ENCODE peak calls at places on chromosomes 6 and 20, in six cellular contexts. N is heart right ventricle, R is suprapubic skin, I is cardiac muscle cell, G is H7, H is adrenal gland. E is an unnamed sample. For H3K27me3 and H3K36me3, the result is how much of the 10 kb centered on the place peaks cover.

GRCh38 chr6:31010393-31011060 is at the start of gene MUC22:
- DNase-seq in I (no peak), N (no peak), H (no peak), G (no peak), R (no peak), E (no peak)

GRCh38 chr6:32796848-32797776 is 19.7 kb downstream of the HLA-DOB start:
- DNase-seq in N (peak), H (peak), G (peak), R (peak), I (peak), E (peak)

GRCh38 chr20:25637247-25637646 is 13.4 kb upstream of the NANP start:
- DNase-seq in R (no peak), I (no peak), G (no peak), H (no peak), N (no peak), E (no peak)

GRCh38 chr20:35269055-35269781 is 8.7 kb downstream of the MMP24OS start:
- DNase-seq in I (peak), H (peak), R (peak), N (peak), G (peak), E (peak)

GRCh38 chr6:134103004-134103403 is 50.6 kb upstream of the SLC2A12 start:
- DNase-seq in N (no peak), R (no peak), H (no peak), I (no peak), G (no peak), E (no peak)

GRCh38 chr6:1535295-1535694 is 74.4 kb upstream of the FOXC1 start:
- DNase-seq in G (peak), R (no peak), H (no peak), N (no peak), I (no peak), E (no peak)

GRCh38 chr20:55882922-55883321 is 122.4 kb downstream of the CBLN4 start:
- DNase-seq in G (no peak), I (no peak), R (no peak), N (no peak), H (no peak), E (peak)

GRCh38 chr6:122308074-122308473 is 91.4 kb upstream of the HSF2 start:
- DNase-seq in G (no peak), H (no peak), N (no peak), I (no peak), R (no peak), E (no peak)

GRCh38 chr6:20931093-20931492 is 396.8 kb downstream of the CDKAL1 start:
- DNase-seq in N (no peak), I (no peak), G (no peak), H (no peak), R (no peak), E (peak)

GRCh38 chr6:92243315-92243714 is 1176.0 kb downstream of the EPHA7 start:
- DNase-seq in I (no peak), G (no peak), H (no peak), R (no peak), N (no peak), E (no peak)

GRCh38 chr6:125858427-125859320 is 67.9 kb downstream of the NCOA7 start:
- DNase-seq in R (no peak), I (peak), H (peak), N (no peak), G (peak), E (peak)

GRCh38 chr20:38098952-38099351 is 65.4 kb downstream of the RPRD1B start:
- DNase-seq in H (no peak), I (no peak), G (no peak), N (no peak), R (no peak), E (no peak)

GRCh38 chr20:41453006-41453950 is 86.7 kb upstream of the EMILIN3 start:
- DNase-seq in R (no peak), N (no peak), I (no peak), G (no peak), H (no peak), E (no peak)

DNA sequence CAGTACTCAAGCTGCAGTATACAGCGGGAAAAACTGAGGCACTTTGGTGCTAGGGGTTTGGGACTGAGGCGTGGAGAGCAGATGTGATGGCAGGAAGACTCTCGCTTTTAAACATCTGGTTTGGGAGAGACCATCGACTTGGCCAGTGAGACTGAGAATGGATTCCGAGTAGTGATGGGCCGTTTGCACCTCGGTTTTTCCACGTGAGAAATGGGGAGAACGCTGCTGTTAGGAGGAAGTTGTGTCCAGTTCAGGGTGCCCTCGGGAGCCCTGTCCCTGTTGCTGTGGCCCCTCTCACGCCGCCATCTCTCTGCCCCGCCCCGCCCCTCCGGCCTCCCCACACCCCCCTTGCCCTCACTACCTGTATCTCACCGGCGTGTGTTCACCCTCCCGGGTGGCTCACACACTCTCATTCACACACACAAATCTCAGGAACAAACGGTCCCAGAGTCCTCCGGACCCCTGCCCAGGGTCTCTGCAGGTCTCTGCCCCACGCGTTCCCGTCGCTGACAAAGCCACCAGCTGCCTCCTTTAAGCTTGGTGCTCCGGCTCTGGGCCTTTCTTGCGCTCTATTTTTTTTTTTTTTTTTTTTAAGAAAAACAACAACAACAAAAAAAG is 2.7 kb downstream of the SOX12 start:
- DNase-seq in R (no peak), G (no peak), H (no peak), I (no peak), N (no peak), E (no peak)
- H3K4me3 ChIP-seq in R (peak), G (peak), H (no peak), I (peak), N (peak), E (peak)

DNA sequence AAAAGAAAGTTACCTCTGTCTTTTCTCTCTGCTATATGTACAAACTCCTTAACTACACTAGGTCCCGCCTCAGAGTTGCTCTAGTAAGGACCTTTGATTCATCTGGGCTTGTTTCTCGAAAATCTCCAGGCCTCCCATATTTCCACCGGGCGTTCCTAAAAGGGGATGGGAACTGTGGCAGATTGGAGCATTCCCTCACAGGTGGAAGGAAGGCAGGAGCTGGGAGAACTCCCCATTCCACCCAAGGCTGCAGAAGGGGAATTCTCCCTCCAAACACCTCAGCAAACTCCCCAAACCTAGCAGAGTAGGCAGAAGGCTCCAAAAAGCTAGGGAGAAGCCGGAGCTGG is 1.6 kb upstream of the TFAP2A start:
- DNase-seq in H (no peak), N (no peak), R (no peak), G (no peak), I (no peak), E (no peak)
- H3K27me3 ChIP-seq in H (half or more), N (half or more), R (half or more), G (half or more), I (half or more), E (half or more)

GRCh38 chr6:8551386-8551785 is 116.0 kb upstream of the SLC35B3 start:
- DNase-seq in G (no peak), N (no peak), H (no peak), I (no peak), R (no peak), E (no peak)
- H3K36me3 ChIP-seq in G (under half), N (under half), H (under half), I (under half), R (under half), E (under half)

GRCh38 chr6:160768101-160768500 is 66.1 kb downstream of the PLG start:
- DNase-seq in N (no peak), I (no peak), R (no peak), G (no peak), H (no peak), E (no peak)

GRCh38 chr6:160767019-160767646 is 65.1 kb downstream of the PLG start:
- DNase-seq in G (peak), I (peak), R (peak), N (peak), H (peak), E (peak)

GRCh38 chr6:160767647-160768019 is 65.6 kb downstream of the PLG start:
- DNase-seq in N (no peak), I (no peak), H (no peak), R (no peak), G (peak), E (no peak)

GRCh38 chr6:160765412-160765811 is 63.4 kb downstream of the PLG start:
- DNase-seq in H (no peak), N (no peak), R (no peak), G (peak), I (no peak), E (no peak)

GRCh38 chr6:160766657-160767018 is 64.6 kb downstream of the PLG start:
- DNase-seq in N (no peak), R (no peak), H (no peak), I (no peak), G (no peak), E (no peak)
- H3K4me3 ChIP-seq in N (no peak), R (peak), H (no peak), I (peak), G (peak), E (peak)

DNA sequence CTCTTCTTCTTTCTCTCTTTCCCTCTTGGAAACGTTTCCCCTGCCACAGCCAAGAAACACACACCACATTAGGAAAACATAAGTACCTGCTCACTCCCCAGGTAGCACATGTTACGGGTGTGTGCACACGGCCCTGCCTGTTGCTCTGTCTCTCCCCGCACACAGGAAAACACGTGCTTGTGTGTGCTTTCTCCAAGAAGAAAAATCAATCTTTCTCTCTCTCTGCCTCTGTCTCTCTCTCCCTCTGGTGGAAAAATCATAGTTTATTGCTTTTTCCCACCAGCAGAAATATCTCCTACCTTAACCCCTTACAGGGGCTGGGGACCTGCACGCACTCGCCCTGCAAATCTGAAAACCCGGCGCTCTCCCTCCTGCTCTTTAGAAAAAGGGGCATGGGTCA is 102.3 kb downstream of the EDN3 start:
- DNase-seq in I (no peak), R (no peak), H (no peak), N (no peak), G (no peak), E (no peak)
- H3K27me3 ChIP-seq in I (under half), R (half or more), H (under half), N (half or more), G (under half), E (under half)

GRCh38 chr20:33441142-33441955 is 2.2 kb downstream of the SNTA1 start:
- DNase-seq in N (peak), G (peak), R (no peak), H (peak), I (peak), E (no peak)

GRCh38 chr20:33444797-33445560 is 1.4 kb upstream of the SNTA1 start:
- DNase-seq in R (no peak), H (no peak), I (peak), N (peak), G (no peak), E (no peak)

GRCh38 chr20:33442136-33443005 is 1.2 kb downstream of the SNTA1 start:
- DNase-seq in I (no peak), G (peak), H (no peak), R (no peak), N (no peak), E (no peak)

GRCh38 chr20:33443512-33444239 is at the start of gene SNTA1:
- DNase-seq in G (peak), H (peak), N (peak), I (peak), R (peak), E (peak)

DNA sequence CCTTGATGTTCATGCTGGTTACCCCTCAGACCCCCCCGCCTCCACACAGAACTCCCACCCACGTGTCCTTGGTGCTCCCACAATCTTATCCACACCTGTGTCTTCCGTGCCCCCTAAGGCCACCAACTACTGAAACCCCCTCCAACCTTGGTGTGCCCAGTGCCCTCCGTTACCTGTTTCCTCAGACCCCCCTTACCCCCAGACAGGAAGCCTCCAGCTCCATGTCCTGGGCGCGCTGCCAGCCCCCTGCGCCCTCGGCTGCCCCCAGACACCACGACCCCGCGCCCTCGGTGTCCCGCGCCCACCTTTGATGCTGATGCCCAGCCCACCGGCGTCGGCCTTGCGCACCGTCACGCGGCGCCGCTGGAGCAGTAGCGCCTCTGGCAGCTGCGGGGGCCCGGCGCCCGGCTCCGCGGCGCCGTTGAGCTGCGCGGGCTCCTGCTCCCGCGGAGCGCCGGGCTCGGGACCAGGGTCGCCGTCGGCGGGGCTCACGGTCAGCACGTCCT is 504 bp downstream of the SNTA1 start:
- DNase-seq in N (peak), H (peak), G (no peak), I (peak), R (no peak), E (peak)
- H3K36me3 ChIP-seq in N (under half), H (under half), G (under half), I (under half), R (under half), E (under half)

E was measured in BE2C.